ENCODE peak calls at places on chromosomes 3 and 15, in seven cellular contexts. One of them, this sample, is unnamed. For H3K27me3, the result is how much of the 10 kb centered on the place peaks cover.

GRCh38 chr15:79027532-79028410 is 62.8 kb downstream of the RASGRF1 start:
- DNase-seq in CD8-positive, alpha-beta T cell: no peak
- DNase-seq in breast epithelium: no peak
- DNase-seq in HL-60: no peak
- DNase-seq in IMR-90: no peak
- DNase-seq in tibial artery: no peak
- DNase-seq in uterus: no peak
- DNase-seq in this sample: no peak

GRCh38 chr3:99774467-99774866 is 43.2 kb upstream of the CMSS1 start:
- DNase-seq in HL-60: no peak
- DNase-seq in breast epithelium: no peak
- DNase-seq in IMR-90: peak
- DNase-seq in tibial artery: no peak
- DNase-seq in uterus: no peak
- DNase-seq in CD8-positive, alpha-beta T cell: no peak
- DNase-seq in this sample: peak

GRCh38 chr3:38468811-38469210 is 15.1 kb downstream of the ACVR2B start:
- DNase-seq in IMR-90: no peak
- DNase-seq in breast epithelium: no peak
- DNase-seq in HL-60: no peak
- DNase-seq in tibial artery: no peak
- DNase-seq in uterus: no peak
- DNase-seq in CD8-positive, alpha-beta T cell: no peak
- DNase-seq in this sample: no peak

GRCh38 chr3:193816656-193817311 is 223.8 kb downstream of the OPA1 start:
- DNase-seq in CD8-positive, alpha-beta T cell: no peak
- DNase-seq in HL-60: no peak
- DNase-seq in breast epithelium: peak
- DNase-seq in IMR-90: peak
- DNase-seq in uterus: peak
- DNase-seq in tibial artery: no peak
- DNase-seq in this sample: no peak

GRCh38 chr15:77773003-77773402 is 140.3 kb upstream of the LINGO1 start:
- DNase-seq in breast epithelium: no peak
- DNase-seq in tibial artery: no peak
- DNase-seq in uterus: no peak
- DNase-seq in CD8-positive, alpha-beta T cell: no peak
- DNase-seq in HL-60: no peak
- DNase-seq in IMR-90: no peak
- DNase-seq in this sample: no peak

GRCh38 chr3:147113293-147114045 is 292.9 kb downstream of the ZIC4 start:
- DNase-seq in IMR-90: peak
- DNase-seq in tibial artery: no peak
- DNase-seq in breast epithelium: no peak
- DNase-seq in uterus: no peak
- DNase-seq in CD8-positive, alpha-beta T cell: no peak
- DNase-seq in HL-60: no peak
- DNase-seq in this sample: no peak

GRCh38 chr3:64122476-64122875 is 99.2 kb upstream of the PSMD6 start:
- DNase-seq in uterus: no peak
- DNase-seq in breast epithelium: peak
- DNase-seq in HL-60: no peak
- DNase-seq in CD8-positive, alpha-beta T cell: no peak
- DNase-seq in IMR-90: no peak
- DNase-seq in tibial artery: no peak
- DNase-seq in this sample: no peak

GRCh38 chr3:34012102-34012461 is 213.7 kb downstream of the PDCD6IP start:
- DNase-seq in uterus: no peak
- DNase-seq in HL-60: no peak
- DNase-seq in breast epithelium: no peak
- DNase-seq in IMR-90: peak
- DNase-seq in tibial artery: no peak
- DNase-seq in CD8-positive, alpha-beta T cell: no peak
- DNase-seq in this sample: no peak

GRCh38 chr3:130783629-130784028 is 37.0 kb upstream of the PIK3R4 start:
- DNase-seq in CD8-positive, alpha-beta T cell: no peak
- DNase-seq in HL-60: no peak
- DNase-seq in IMR-90: no peak
- DNase-seq in tibial artery: no peak
- DNase-seq in breast epithelium: no peak
- DNase-seq in uterus: no peak
- DNase-seq in this sample: no peak

GRCh38 chr15:101455291-101455916 is 34.1 kb downstream of the PCSK6 start:
- DNase-seq in breast epithelium: no peak
- DNase-seq in HL-60: peak
- DNase-seq in IMR-90: no peak
- DNase-seq in uterus: no peak
- DNase-seq in tibial artery: no peak
- DNase-seq in CD8-positive, alpha-beta T cell: no peak
- DNase-seq in this sample: no peak

GRCh38 chr3:45084820-45085816 is 59.0 kb downstream of the CLEC3B start:
- DNase-seq in breast epithelium: no peak
- DNase-seq in tibial artery: no peak
- DNase-seq in uterus: no peak
- DNase-seq in IMR-90: peak
- DNase-seq in HL-60: no peak
- DNase-seq in CD8-positive, alpha-beta T cell: no peak
- DNase-seq in this sample: no peak

GRCh38 chr3:135800071-135800549 is 165.4 kb upstream of the PPP2R3A start:
- DNase-seq in IMR-90: no peak
- DNase-seq in uterus: no peak
- DNase-seq in breast epithelium: no peak
- DNase-seq in HL-60: no peak
- DNase-seq in tibial artery: no peak
- DNase-seq in CD8-positive, alpha-beta T cell: no peak
- DNase-seq in this sample: no peak

GRCh38 chr15:73694419-73694818 is 10.2 kb downstream of the CD276 start:
- DNase-seq in tibial artery: no peak
- DNase-seq in IMR-90: peak
- DNase-seq in uterus: no peak
- DNase-seq in breast epithelium: no peak
- DNase-seq in HL-60: no peak
- DNase-seq in CD8-positive, alpha-beta T cell: no peak
- DNase-seq in this sample: no peak

GRCh38 chr3:22569570-22569969 is 633.6 kb upstream of the UBE2E2 start:
- DNase-seq in CD8-positive, alpha-beta T cell: no peak
- DNase-seq in IMR-90: no peak
- DNase-seq in breast epithelium: peak
- DNase-seq in HL-60: no peak
- DNase-seq in uterus: no peak
- DNase-seq in tibial artery: no peak
- DNase-seq in this sample: no peak

GRCh38 chr3:45852828-45853227 is 10.9 kb upstream of the LZTFL1 start:
- DNase-seq in CD8-positive, alpha-beta T cell: no peak
- DNase-seq in tibial artery: no peak
- DNase-seq in breast epithelium: no peak
- DNase-seq in IMR-90: no peak
- DNase-seq in HL-60: no peak
- DNase-seq in uterus: no peak
- DNase-seq in this sample: no peak

GRCh38 chr15:64454282-64454681 is 6.1 kb upstream of the ZNF609 start:
- DNase-seq in IMR-90: no peak
- DNase-seq in CD8-positive, alpha-beta T cell: no peak
- DNase-seq in tibial artery: no peak
- DNase-seq in breast epithelium: no peak
- DNase-seq in HL-60: no peak
- DNase-seq in uterus: no peak
- DNase-seq in this sample: no peak

GRCh38 chr15:63405159-63405558 is 23.5 kb upstream of the CA12 start:
- DNase-seq in tibial artery: no peak
- DNase-seq in breast epithelium: no peak
- DNase-seq in CD8-positive, alpha-beta T cell: no peak
- DNase-seq in uterus: no peak
- DNase-seq in HL-60: no peak
- DNase-seq in IMR-90: no peak
- DNase-seq in this sample: no peak

GRCh38 chr3:133453383-133453782 is 53.5 kb downstream of the BFSP2 start:
- DNase-seq in tibial artery: no peak
- DNase-seq in HL-60: no peak
- DNase-seq in IMR-90: no peak
- DNase-seq in uterus: no peak
- DNase-seq in CD8-positive, alpha-beta T cell: no peak
- DNase-seq in breast epithelium: no peak
- DNase-seq in this sample: no peak

GRCh38 chr3:182118081-182118480 is 406.4 kb downstream of the SOX2 start:
- DNase-seq in CD8-positive, alpha-beta T cell: no peak
- DNase-seq in uterus: no peak
- DNase-seq in IMR-90: no peak
- DNase-seq in HL-60: no peak
- DNase-seq in tibial artery: no peak
- DNase-seq in breast epithelium: no peak
- DNase-seq in this sample: no peak

GRCh38 chr3:98095870-98096269 is 8.9 kb downstream of the OR5AC2 start:
- DNase-seq in HL-60: no peak
- DNase-seq in uterus: no peak
- DNase-seq in CD8-positive, alpha-beta T cell: no peak
- DNase-seq in breast epithelium: no peak
- DNase-seq in tibial artery: no peak
- DNase-seq in IMR-90: no peak
- DNase-seq in this sample: no peak

GRCh38 chr3:53811143-53811915 is 34.9 kb downstream of the CHDH start:
- DNase-seq in breast epithelium: no peak
- DNase-seq in CD8-positive, alpha-beta T cell: no peak
- DNase-seq in uterus: no peak
- DNase-seq in tibial artery: no peak
- DNase-seq in IMR-90: no peak
- DNase-seq in HL-60: no peak
- DNase-seq in this sample: no peak

GRCh38 chr3:47781326-47781684 is 388 bp downstream of the SMARCC1 start:
- DNase-seq in uterus: peak
- DNase-seq in tibial artery: peak
- DNase-seq in HL-60: peak
- DNase-seq in IMR-90: no peak
- DNase-seq in CD8-positive, alpha-beta T cell: peak
- DNase-seq in breast epithelium: peak
- DNase-seq in this sample: peak

GRCh38 chr3:167187211-167187610 is 192.9 kb downstream of the ZBBX start:
- DNase-seq in HL-60: no peak
- DNase-seq in tibial artery: no peak
- DNase-seq in IMR-90: no peak
- DNase-seq in CD8-positive, alpha-beta T cell: no peak
- DNase-seq in breast epithelium: no peak
- DNase-seq in uterus: no peak
- DNase-seq in this sample: no peak

GRCh38 chr3:76859596-76859995 is 180.3 kb upstream of the ROBO2 start:
- DNase-seq in CD8-positive, alpha-beta T cell: no peak
- DNase-seq in HL-60: no peak
- DNase-seq in uterus: no peak
- DNase-seq in tibial artery: no peak
- DNase-seq in breast epithelium: no peak
- DNase-seq in IMR-90: peak
- DNase-seq in this sample: no peak

GRCh38 chr15:48435356-48435755 is 104.1 kb downstream of the DUT start:
- DNase-seq in uterus: no peak
- DNase-seq in breast epithelium: no peak
- DNase-seq in tibial artery: no peak
- DNase-seq in CD8-positive, alpha-beta T cell: no peak
- DNase-seq in IMR-90: peak
- DNase-seq in HL-60: no peak
- DNase-seq in this sample: no peak

GRCh38 chr15:29208352-29208751 is 61.3 kb downstream of the NSMCE3 start:
- DNase-seq in HL-60: no peak
- DNase-seq in CD8-positive, alpha-beta T cell: no peak
- DNase-seq in IMR-90: no peak
- DNase-seq in tibial artery: no peak
- DNase-seq in breast epithelium: no peak
- DNase-seq in uterus: no peak
- DNase-seq in this sample: no peak

GRCh38 chr3:99895706-99896441 is 78.2 kb downstream of the CMSS1 start:
- DNase-seq in IMR-90: peak
- DNase-seq in breast epithelium: no peak
- DNase-seq in uterus: no peak
- DNase-seq in HL-60: peak
- DNase-seq in CD8-positive, alpha-beta T cell: no peak
- DNase-seq in tibial artery: no peak
- DNase-seq in this sample: no peak

GRCh38 chr3:78562318-78562717 is 1205.5 kb downstream of the ROBO1 start:
- DNase-seq in uterus: no peak
- DNase-seq in tibial artery: no peak
- DNase-seq in breast epithelium: no peak
- DNase-seq in IMR-90: no peak
- DNase-seq in CD8-positive, alpha-beta T cell: no peak
- DNase-seq in HL-60: no peak
- DNase-seq in this sample: no peak

GRCh38 chr3:119257654-119258410 is 17.2 kb upstream of the B4GALT4 start:
- DNase-seq in tibial artery: no peak
- DNase-seq in breast epithelium: no peak
- DNase-seq in HL-60: no peak
- DNase-seq in IMR-90: peak
- DNase-seq in CD8-positive, alpha-beta T cell: no peak
- DNase-seq in uterus: no peak
- DNase-seq in this sample: no peak
- H3K4me3 ChIP-seq in tibial artery: no peak
- H3K4me3 ChIP-seq in breast epithelium: no peak
- H3K4me3 ChIP-seq in HL-60: no peak
- H3K4me3 ChIP-seq in IMR-90: no peak
- H3K4me3 ChIP-seq in CD8-positive, alpha-beta T cell: no peak
- H3K4me3 ChIP-seq in uterus: no peak
- H3K4me3 ChIP-seq in this sample: no peak

DNA sequence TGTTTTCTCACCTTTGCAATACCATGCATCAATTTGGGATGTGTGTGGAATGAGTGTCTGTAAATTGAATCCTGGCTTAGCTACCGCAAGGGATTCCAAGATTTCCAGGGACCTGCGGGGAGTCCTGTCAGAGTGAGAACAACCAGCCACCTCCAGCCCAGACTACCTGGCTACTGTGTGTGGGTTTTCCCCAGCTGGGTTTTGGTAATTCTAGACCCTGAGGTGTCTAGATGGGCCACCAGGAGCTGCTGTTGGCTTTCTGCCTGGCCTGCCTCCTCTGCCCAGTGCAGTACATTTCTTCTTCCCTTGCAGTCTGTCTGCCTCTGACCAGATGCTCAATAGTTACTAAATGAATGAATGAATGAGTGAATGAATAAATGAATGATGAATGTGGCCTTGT is 32.5 kb upstream of the CORO2B start:
- DNase-seq in IMR-90: no peak
- DNase-seq in breast epithelium: no peak
- DNase-seq in uterus: no peak
- DNase-seq in tibial artery: no peak
- DNase-seq in CD8-positive, alpha-beta T cell: no peak
- DNase-seq in HL-60: no peak
- DNase-seq in this sample: no peak
- H3K27me3 ChIP-seq in IMR-90: under half
- H3K27me3 ChIP-seq in breast epithelium: under half
- H3K27me3 ChIP-seq in uterus: under half
- H3K27me3 ChIP-seq in tibial artery: under half
- H3K27me3 ChIP-seq in CD8-positive, alpha-beta T cell: under half
- H3K27me3 ChIP-seq in HL-60: under half
- H3K27me3 ChIP-seq in this sample: under half

GRCh38 chr15:87487484-87487883 is 769.1 kb downstream of the NTRK3 start:
- DNase-seq in IMR-90: no peak
- DNase-seq in breast epithelium: no peak
- DNase-seq in uterus: no peak
- DNase-seq in HL-60: no peak
- DNase-seq in CD8-positive, alpha-beta T cell: no peak
- DNase-seq in tibial artery: no peak
- DNase-seq in this sample: no peak
- TF ChIP-seq CTCF in IMR-90: no peak
- TF ChIP-seq CTCF in breast epithelium: no peak
- TF ChIP-seq CTCF in uterus: no peak
- TF ChIP-seq CTCF in HL-60: no peak
- TF ChIP-seq CTCF in CD8-positive, alpha-beta T cell: no peak
- TF ChIP-seq CTCF in tibial artery: no peak
- TF ChIP-seq CTCF in this sample: no peak

GRCh38 chr3:68009865-68010264 is 355.5 kb upstream of the SUCLG2 start:
- DNase-seq in HL-60: no peak
- DNase-seq in tibial artery: no peak
- DNase-seq in uterus: no peak
- DNase-seq in breast epithelium: no peak
- DNase-seq in CD8-positive, alpha-beta T cell: no peak
- DNase-seq in IMR-90: no peak
- DNase-seq in this sample: no peak

GRCh38 chr3:68007621-68008226 is 353.3 kb upstream of the SUCLG2 start:
- DNase-seq in HL-60: no peak
- DNase-seq in breast epithelium: no peak
- DNase-seq in IMR-90: no peak
- DNase-seq in tibial artery: no peak
- DNase-seq in CD8-positive, alpha-beta T cell: peak
- DNase-seq in uterus: no peak
- DNase-seq in this sample: no peak
- H3K4me3 ChIP-seq in HL-60: no peak
- H3K4me3 ChIP-seq in breast epithelium: peak
- H3K4me3 ChIP-seq in IMR-90: no peak
- H3K4me3 ChIP-seq in tibial artery: peak
- H3K4me3 ChIP-seq in CD8-positive, alpha-beta T cell: peak
- H3K4me3 ChIP-seq in uterus: no peak
- H3K4me3 ChIP-seq in this sample: no peak